ENCODE peak calls at places on chromosomes 16 and 17, in four cellular contexts. Y is HFFc6; T is CD4-positive, alpha-beta memory T cell; K is aorta. F is an unnamed sample.

GRCh38 chr16:86581458-86581857 is 3.1 kb downstream of the FOXL1 start:
- DNase-seq in Y (peak), T (no peak), K (no peak), F (peak)

GRCh38 chr17:59439711-59440110 is 108.3 kb downstream of the YPEL2 start:
- DNase-seq in Y (no peak), T (no peak), K (no peak), F (no peak)

GRCh38 chr16:9047689-9048301 is 43.6 kb upstream of the HAPSTR1 start:
- DNase-seq in Y (peak), T (no peak), K (peak), F (peak)

GRCh38 chr17:19354123-19354522 is 8.4 kb downstream of the B9D1 start:
- DNase-seq in Y (peak), T (no peak), K (no peak), F (peak)

GRCh38 chr17:64632606-64633005 is 29.5 kb downstream of the SMURF2 start:
- DNase-seq in T (no peak), Y (no peak), K (no peak), F (no peak)

GRCh38 chr16:4239020-4239419 is 2.9 kb downstream of the SRL start:
- DNase-seq in T (no peak), Y (no peak), K (no peak), F (no peak)

GRCh38 chr16:85386467-85387170 is 226.5 kb upstream of the GSE1 start:
- DNase-seq in Y (no peak), T (no peak), K (peak), F (no peak)

GRCh38 chr17:39225974-39226683 is 384 bp upstream of the STAC2 start:
- DNase-seq in K (peak), T (no peak), Y (no peak), F (peak)

GRCh38 chr17:29582767-29583166 is 6.7 kb downstream of the GIT1 start:
- DNase-seq in Y (no peak), K (no peak), T (no peak), F (no peak)